ENCODE peak calls at places on chromosome 22, in four cellular contexts. T is K562, H is HL-60, K is GM12878. C is an unnamed sample.

GRCh38 chr22:40258463-40259046 is 80.8 kb downstream of the TNRC6B start:
- DNase-seq in T (no peak), H (no peak), K (no peak), C (no peak)

GRCh38 chr22:45770506-45770905 is 98.9 kb downstream of the ATXN10 start:
- DNase-seq in T (no peak), H (no peak), K (no peak), C (no peak)

GRCh38 chr22:41876675-41877074 is 38.2 kb downstream of the SHISA8 start:
- DNase-seq in T (no peak), H (no peak), K (no peak), C (no peak)

GRCh38 chr22:46769191-46769675 is 6.8 kb downstream of the TBC1D22A start:
- DNase-seq in T (no peak), H (no peak), K (no peak), C (no peak)

GRCh38 chr22:31707519-31707918 is 42.4 kb downstream of the PRR14L start:
- DNase-seq in T (no peak), H (no peak), K (no peak), C (no peak)

GRCh38 chr22:37647928-37648327 is 8.5 kb downstream of the SH3BP1 start:
- DNase-seq in T (no peak), H (no peak), K (no peak), C (no peak)

GRCh38 chr22:25668437-25668836 is 73.6 kb upstream of the MYO18B start:
- DNase-seq in T (no peak), H (no peak), K (no peak), C (no peak)

GRCh38 chr22:20956258-20957117 is 10.6 kb upstream of the AIFM3 start:
- DNase-seq in T (no peak), H (peak; percentile 37), K (no peak), C (no peak)

GRCh38 chr22:32378703-32379272 is 21.1 kb downstream of the RFPL3 start:
- DNase-seq in T (peak; percentile 72), H (peak; percentile 46), K (no peak), C (no peak)

GRCh38 chr22:47221840-47222615 is 459.6 kb downstream of the TBC1D22A start:
- DNase-seq in T (no peak), H (no peak), K (no peak), C (no peak)

GRCh38 chr22:44166448-44166847 is 14.3 kb upstream of the PARVG start:
- DNase-seq in T (no peak), H (no peak), K (no peak), C (no peak)

GRCh38 chr22:39343259-39344045 is 6.3 kb upstream of the SYNGR1 start:
- DNase-seq in T (peak; percentile 43), H (peak; percentile 83), K (peak; percentile 36), C (no peak)

GRCh38 chr22:35705141-35705540 is 12.5 kb upstream of the APOL5 start:
- DNase-seq in T (no peak), H (no peak), K (no peak), C (no peak)

GRCh38 chr22:46967445-46968358 is 205.3 kb downstream of the TBC1D22A start:
- DNase-seq in T (no peak), H (no peak), K (no peak), C (no peak)

GRCh38 chr22:44985906-44986527 is 23.8 kb downstream of the PHF21B start:
- DNase-seq in T (no peak), H (no peak), K (no peak), C (no peak)

GRCh38 chr22:21444701-21445436 is 22.3 kb upstream of the TMEM191C start:
- DNase-seq in T (no peak), H (peak; percentile 0), K (no peak), C (no peak)

GRCh38 chr22:45170001-45170466 is 6.3 kb downstream of the NUP50 start:
- DNase-seq in T (peak; percentile 39), H (no peak), K (no peak), C (no peak)

GRCh38 chr22:46754110-46754799 is 8.2 kb upstream of the TBC1D22A start:
- DNase-seq in T (peak; percentile 65), H (peak; percentile 73), K (no peak), C (no peak)

GRCh38 chr22:44195189-44195871 is 14.6 kb downstream of the PARVG start:
- DNase-seq in T (no peak), H (no peak), K (no peak), C (no peak)

GRCh38 chr22:37351268-37351667 is 69.0 kb downstream of the CYTH4 start:
- DNase-seq in T (no peak), H (no peak), K (no peak), C (no peak)

GRCh38 chr22:42065408-42066132 is 5.0 kb downstream of the NAGA start:
- DNase-seq in T (no peak), H (no peak), K (no peak), C (no peak)

GRCh38 chr22:50612715-50613221 is 12.2 kb downstream of the MAPK8IP2 start:
- DNase-seq in T (peak; percentile 88), H (no peak), K (no peak), C (no peak)

GRCh38 chr22:34760276-34761008 is 305.5 kb upstream of the ISX start:
- DNase-seq in T (no peak), H (no peak), K (no peak), C (no peak)

GRCh38 chr22:38704568-38705234 is 1.0 kb upstream of the GTPBP1 start:
- DNase-seq in T (no peak), H (no peak), K (no peak), C (no peak)

GRCh38 chr22:37485714-37486223 is 415 bp downstream of the MFNG start:
- DNase-seq in T (no peak), H (peak; percentile 35), K (no peak), C (peak; percentile 54)

GRCh38 chr22:39653787-39654077 is 83.2 kb downstream of the CACNA1I start:
- DNase-seq in T (no peak), H (no peak), K (no peak), C (no peak)

GRCh38 chr22:45632791-45633515 is 38.7 kb upstream of the ATXN10 start:
- DNase-seq in T (no peak), H (no peak), K (no peak), C (no peak)

GRCh38 chr22:25395468-25395867 is 169.0 kb upstream of the GRK3 start:
- DNase-seq in T (no peak), H (no peak), K (no peak), C (no peak)

GRCh38 chr22:44764373-44764772 is 12.0 kb downstream of the ARHGAP8 start:
- DNase-seq in T (no peak), H (no peak), K (no peak), C (no peak)

GRCh38 chr22:38271927-38272372 is 860 bp downstream of the TMEM184B start:
- DNase-seq in T (no peak), H (no peak), K (no peak), C (no peak)

DNA sequence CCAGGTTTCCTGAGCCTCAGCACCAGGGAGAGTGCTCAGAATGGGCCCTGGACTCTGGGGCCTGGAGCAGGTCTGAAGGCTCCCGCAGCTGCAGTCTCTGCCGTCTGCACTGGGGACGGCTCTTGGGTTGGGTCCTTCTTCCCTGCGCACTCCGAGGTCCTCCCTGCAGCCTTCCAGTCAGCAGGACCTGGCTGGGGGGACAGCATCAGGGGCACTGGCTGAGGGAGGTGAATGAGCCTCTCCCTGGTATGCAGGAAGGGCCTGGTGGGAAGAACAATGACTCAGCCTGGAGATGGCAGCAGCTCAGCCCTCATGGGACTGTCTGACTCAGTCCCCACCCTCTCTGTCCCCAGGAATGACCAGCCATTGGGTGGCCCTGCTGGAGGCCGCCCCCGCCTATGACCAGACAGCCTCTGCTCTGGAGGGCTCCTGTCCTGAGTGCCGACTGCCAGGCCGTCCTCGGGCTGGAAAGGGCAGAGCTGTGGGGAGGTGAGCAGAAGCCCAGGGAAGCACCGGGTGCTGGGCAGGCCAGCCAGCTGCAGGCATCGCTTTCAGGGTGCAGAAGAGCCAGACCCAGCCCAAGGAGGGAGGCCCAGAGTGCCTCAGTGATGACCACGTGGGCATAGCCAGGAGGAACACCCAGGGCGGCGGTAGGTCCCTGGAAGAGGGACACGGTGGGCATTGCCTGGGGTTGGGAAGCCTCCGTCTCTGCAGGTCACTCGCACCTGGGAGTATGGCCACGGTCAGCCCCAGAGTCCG is 455.0 kb downstream of the BRD1 start:
- DNase-seq in T (peak; percentile 64), H (no peak), K (no peak), C (no peak)
- TF ChIP-seq SPI1 in T (no peak), H (no peak), K (no peak), C (no peak)

DNA sequence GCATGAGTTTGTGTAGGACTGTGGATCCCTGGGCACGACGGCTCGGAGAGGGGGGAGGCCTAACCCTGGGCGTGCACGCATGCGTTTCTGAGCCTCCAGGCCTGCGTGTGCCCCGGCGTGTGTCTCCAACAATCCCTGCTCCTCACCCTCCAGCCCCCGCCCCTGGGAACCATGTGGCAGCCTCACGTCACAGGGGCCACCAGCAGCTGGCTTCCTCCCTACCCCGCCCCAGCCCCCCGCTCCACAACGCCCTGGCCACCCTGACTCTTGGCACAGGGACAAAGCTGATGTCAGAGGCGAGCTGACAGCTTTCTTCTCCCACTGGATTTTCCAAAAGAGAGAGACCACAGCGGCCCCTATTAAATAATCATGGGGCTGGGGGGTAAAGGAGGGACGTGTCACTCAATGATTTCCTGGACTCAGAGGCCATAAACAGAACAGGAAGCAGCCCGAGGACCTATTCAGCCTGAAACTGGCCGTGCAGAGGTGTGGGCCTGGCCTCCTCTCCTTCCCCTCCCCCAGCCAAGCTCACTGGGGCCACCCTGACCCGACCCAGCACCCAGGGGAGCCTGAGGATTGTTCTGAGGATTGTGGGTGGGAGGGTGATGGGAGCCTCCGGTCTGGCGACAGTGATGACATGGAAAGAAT is 6.8 kb upstream of the LIF start:
- DNase-seq in T (no peak), H (no peak), K (no peak), C (no peak)
- TF ChIP-seq SPI1 in T (no peak), H (no peak), K (no peak), C (no peak)

DNA sequence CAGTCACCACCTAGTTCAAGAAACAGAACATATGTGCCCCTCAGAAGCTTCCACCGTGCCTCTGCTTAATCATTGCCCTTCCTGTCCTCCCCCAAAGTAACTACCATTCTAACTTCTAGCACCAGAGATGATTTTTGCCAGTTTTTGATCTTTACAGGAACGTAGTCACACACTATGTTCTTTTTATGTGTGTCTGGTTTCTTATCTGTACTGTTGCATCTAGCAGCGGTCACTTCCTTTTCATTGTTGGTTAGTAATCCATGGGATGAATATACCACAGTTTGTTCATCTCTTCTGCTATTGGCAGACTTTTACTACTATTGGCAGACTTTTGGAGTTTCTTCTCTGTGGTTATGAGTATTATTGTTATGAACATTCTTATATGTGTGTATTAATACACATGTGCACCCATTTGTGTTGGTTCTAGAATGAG is 34.6 kb downstream of the SPECC1L start:
- DNase-seq in T (no peak), H (no peak), K (no peak), C (no peak)
- TF ChIP-seq SPI1 in T (no peak), H (no peak), K (no peak), C (no peak)

DNA sequence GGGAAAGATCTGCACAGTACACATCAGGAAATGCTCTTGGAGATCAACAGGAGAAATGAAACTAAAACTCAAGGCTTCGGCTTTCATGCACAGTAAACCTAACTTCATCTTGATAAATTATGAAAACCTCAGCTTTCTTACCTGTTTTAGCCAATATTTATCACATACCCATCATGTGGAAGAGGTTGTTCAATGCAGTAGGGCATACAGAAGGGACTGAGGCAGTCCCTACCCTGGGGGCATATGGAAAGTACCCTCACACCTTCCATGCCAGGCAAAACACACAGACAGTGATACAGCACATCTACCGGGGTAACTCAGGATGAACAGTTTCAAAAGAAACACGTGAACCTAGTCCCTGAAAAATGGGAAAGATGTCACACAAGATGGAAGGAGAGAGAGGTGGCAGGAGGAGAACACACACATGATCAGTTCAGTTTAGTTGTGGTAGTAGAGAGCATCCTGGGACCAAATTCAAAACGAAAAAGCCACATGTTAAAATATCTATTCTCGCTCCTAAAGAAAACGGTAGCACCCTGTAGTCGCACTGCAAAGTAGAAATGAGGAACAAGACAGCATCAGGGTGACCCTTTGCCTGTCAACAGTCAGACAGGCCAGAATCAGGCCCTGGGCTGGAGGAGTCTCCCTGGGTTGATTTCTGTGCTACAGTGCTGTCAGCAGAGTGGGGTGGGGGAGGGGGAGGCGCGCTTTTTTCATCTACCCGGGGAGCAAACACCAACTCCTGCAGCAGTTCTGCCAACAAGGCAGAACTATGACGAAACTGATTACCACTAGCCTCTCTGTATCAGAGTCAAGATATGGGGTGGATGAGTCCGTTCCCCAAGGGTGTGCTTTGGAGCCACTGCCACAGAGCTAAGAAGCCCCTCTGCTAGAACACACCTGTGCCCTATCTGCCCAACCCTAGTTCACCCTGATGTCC is 1.3 kb downstream of the HIRA start:
- DNase-seq in T (peak; percentile 77), H (peak; percentile 89), K (no peak), C (no peak)
- TF ChIP-seq SPI1 in T (no peak), H (peak; percentile 30), K (no peak), C (peak; percentile 21)